ENCODE peak calls at places on chromosomes 1 and 21, in six cellular contexts. One of them, this sample, is unnamed.

GRCh38 chr1:200260587-200261335 is 149.1 kb downstream of the ZNF281 start:
- DNase-seq in NCI-H2081: peak; percentile 80
- DNase-seq in BJ: peak; percentile 51
- DNase-seq in T-helper 1 cell: no peak
- DNase-seq in neural crest cell: no peak
- DNase-seq in HuH-7: no peak
- DNase-seq in this sample: no peak

GRCh38 chr1:244010599-244011211 is 40.4 kb upstream of the ZBTB18 start:
- DNase-seq in T-helper 1 cell: no peak
- DNase-seq in neural crest cell: no peak
- DNase-seq in BJ: peak; percentile 19
- DNase-seq in NCI-H2081: no peak
- DNase-seq in HuH-7: no peak
- DNase-seq in this sample: no peak

GRCh38 chr1:181583598-181583997 is 100.3 kb downstream of the CACNA1E start:
- DNase-seq in NCI-H2081: no peak
- DNase-seq in HuH-7: no peak
- DNase-seq in BJ: no peak
- DNase-seq in neural crest cell: no peak
- DNase-seq in T-helper 1 cell: no peak
- DNase-seq in this sample: no peak

GRCh38 chr1:6922096-6922931 is 137.1 kb downstream of the CAMTA1 start:
- DNase-seq in BJ: peak; percentile 83
- DNase-seq in HuH-7: no peak
- DNase-seq in neural crest cell: no peak
- DNase-seq in NCI-H2081: no peak
- DNase-seq in T-helper 1 cell: no peak
- DNase-seq in this sample: no peak

GRCh38 chr1:88998716-88999115 is 6.3 kb upstream of the KYAT3 start:
- DNase-seq in HuH-7: no peak
- DNase-seq in NCI-H2081: peak; percentile 46
- DNase-seq in neural crest cell: peak; percentile 16
- DNase-seq in BJ: no peak
- DNase-seq in T-helper 1 cell: no peak
- DNase-seq in this sample: no peak

GRCh38 chr1:207025144-207025880 is 7.2 kb downstream of the C1orf116 start:
- DNase-seq in NCI-H2081: no peak
- DNase-seq in neural crest cell: no peak
- DNase-seq in BJ: no peak
- DNase-seq in T-helper 1 cell: no peak
- DNase-seq in HuH-7: no peak
- DNase-seq in this sample: no peak

GRCh38 chr1:116820362-116820761 is 66.1 kb downstream of the CD2 start:
- DNase-seq in NCI-H2081: peak; percentile 87
- DNase-seq in HuH-7: no peak
- DNase-seq in T-helper 1 cell: no peak
- DNase-seq in BJ: peak; percentile 20
- DNase-seq in neural crest cell: no peak
- DNase-seq in this sample: no peak

GRCh38 chr1:209105769-209106168 is 477.7 kb upstream of the CAMK1G start:
- DNase-seq in neural crest cell: no peak
- DNase-seq in T-helper 1 cell: no peak
- DNase-seq in NCI-H2081: no peak
- DNase-seq in BJ: no peak
- DNase-seq in HuH-7: no peak
- DNase-seq in this sample: no peak

GRCh38 chr1:161949543-161949942 is 74.1 kb downstream of the OLFML2B start:
- DNase-seq in HuH-7: no peak
- DNase-seq in NCI-H2081: no peak
- DNase-seq in T-helper 1 cell: no peak
- DNase-seq in neural crest cell: no peak
- DNase-seq in BJ: no peak
- DNase-seq in this sample: no peak

GRCh38 chr1:9728451-9729295 is 77.1 kb downstream of the PIK3CD start:
- DNase-seq in NCI-H2081: no peak
- DNase-seq in T-helper 1 cell: no peak
- DNase-seq in HuH-7: no peak
- DNase-seq in BJ: no peak
- DNase-seq in neural crest cell: no peak
- DNase-seq in this sample: no peak

GRCh38 chr1:1290238-1290731 is 10.0 kb downstream of the SCNN1D start:
- DNase-seq in HuH-7: peak; percentile 95
- DNase-seq in BJ: no peak
- DNase-seq in T-helper 1 cell: no peak
- DNase-seq in NCI-H2081: peak; percentile 29
- DNase-seq in neural crest cell: peak; percentile 78
- DNase-seq in this sample: peak; percentile 95

GRCh38 chr1:53957231-53957818 is 11.2 kb downstream of the LRRC42 start:
- DNase-seq in T-helper 1 cell: no peak
- DNase-seq in BJ: no peak
- DNase-seq in neural crest cell: no peak
- DNase-seq in NCI-H2081: no peak
- DNase-seq in HuH-7: no peak
- DNase-seq in this sample: peak; percentile 37

GRCh38 chr21:38170283-38170682 is 86.5 kb upstream of the KCNJ15 start:
- DNase-seq in T-helper 1 cell: no peak
- DNase-seq in HuH-7: no peak
- DNase-seq in neural crest cell: no peak
- DNase-seq in BJ: no peak
- DNase-seq in NCI-H2081: no peak
- DNase-seq in this sample: no peak

GRCh38 chr1:109490029-109490933 is 3.6 kb upstream of the CYB561D1 start:
- DNase-seq in neural crest cell: peak; percentile 73
- DNase-seq in HuH-7: peak; percentile 81
- DNase-seq in T-helper 1 cell: peak; percentile 54
- DNase-seq in BJ: no peak
- DNase-seq in NCI-H2081: no peak
- DNase-seq in this sample: no peak

GRCh38 chr1:201653883-201654282 is 115.0 kb downstream of the NAV1 start:
- DNase-seq in BJ: no peak
- DNase-seq in HuH-7: no peak
- DNase-seq in neural crest cell: no peak
- DNase-seq in T-helper 1 cell: no peak
- DNase-seq in NCI-H2081: no peak
- DNase-seq in this sample: no peak

GRCh38 chr1:90709535-90709934 is 7.6 kb downstream of the BARHL2 start:
- DNase-seq in T-helper 1 cell: no peak
- DNase-seq in HuH-7: no peak
- DNase-seq in NCI-H2081: no peak
- DNase-seq in BJ: no peak
- DNase-seq in neural crest cell: no peak
- DNase-seq in this sample: no peak

GRCh38 chr1:19319196-19319595 is 7.1 kb downstream of the SLC66A1 start:
- DNase-seq in neural crest cell: no peak
- DNase-seq in T-helper 1 cell: no peak
- DNase-seq in HuH-7: no peak
- DNase-seq in NCI-H2081: no peak
- DNase-seq in BJ: no peak
- DNase-seq in this sample: no peak

GRCh38 chr1:192747942-192748341 is 60.9 kb upstream of the RGS2 start:
- DNase-seq in NCI-H2081: no peak
- DNase-seq in BJ: no peak
- DNase-seq in T-helper 1 cell: no peak
- DNase-seq in neural crest cell: no peak
- DNase-seq in HuH-7: no peak
- DNase-seq in this sample: no peak

GRCh38 chr1:226939439-226940028 is 560 bp upstream of the COQ8A start:
- DNase-seq in HuH-7: peak; percentile 48
- DNase-seq in NCI-H2081: peak; percentile 93
- DNase-seq in BJ: no peak
- DNase-seq in neural crest cell: no peak
- DNase-seq in T-helper 1 cell: peak; percentile 58
- DNase-seq in this sample: no peak

GRCh38 chr1:107617456-107617855 is 347.5 kb downstream of the VAV3 start:
- DNase-seq in BJ: no peak
- DNase-seq in HuH-7: no peak
- DNase-seq in neural crest cell: no peak
- DNase-seq in NCI-H2081: no peak
- DNase-seq in T-helper 1 cell: no peak
- DNase-seq in this sample: no peak

This sample was measured in 8988T.